ENCODE peak calls at places on chromosomes 4 and X, in nine cellular contexts. One of them, this sample, is unnamed. For H3K4me1, the result is how much of the 10 kb centered on the place peaks cover.

GRCh38 chr4:5824635-5825034 is 68.3 kb downstream of the CRMP1 start:
- DNase-seq in tibial nerve: no peak
- DNase-seq in ovary: no peak
- DNase-seq in upper lobe of left lung: no peak
- DNase-seq in heart left ventricle: no peak
- DNase-seq in K562: peak
- DNase-seq in uterus: no peak
- DNase-seq in H1: no peak
- DNase-seq in suprapubic skin: no peak
- DNase-seq in this sample: no peak

GRCh38 chrX:20693071-20693470 is 426.4 kb upstream of the RPS6KA3 start:
- DNase-seq in heart left ventricle: no peak
- DNase-seq in K562: no peak
- DNase-seq in tibial nerve: no peak
- DNase-seq in upper lobe of left lung: no peak
- DNase-seq in H1: no peak
- DNase-seq in ovary: no peak
- DNase-seq in suprapubic skin: no peak
- DNase-seq in uterus: no peak
- DNase-seq in this sample: no peak

GRCh38 chrX:10189317-10190268 is 32.8 kb downstream of the CLCN4 start:
- DNase-seq in heart left ventricle: peak
- DNase-seq in tibial nerve: peak
- DNase-seq in upper lobe of left lung: peak
- DNase-seq in uterus: peak
- DNase-seq in H1: no peak
- DNase-seq in suprapubic skin: no peak
- DNase-seq in K562: peak
- DNase-seq in ovary: peak
- DNase-seq in this sample: no peak

GRCh38 chr4:26028793-26029511 is 114.9 kb downstream of the SMIM20 start:
- DNase-seq in upper lobe of left lung: peak
- DNase-seq in K562: peak
- DNase-seq in heart left ventricle: peak
- DNase-seq in tibial nerve: peak
- DNase-seq in ovary: peak
- DNase-seq in suprapubic skin: peak
- DNase-seq in H1: peak
- DNase-seq in uterus: peak
- DNase-seq in this sample: no peak

GRCh38 chr4:53313510-53313909 is 52.4 kb downstream of the SCFD2 start:
- DNase-seq in heart left ventricle: no peak
- DNase-seq in suprapubic skin: no peak
- DNase-seq in uterus: no peak
- DNase-seq in tibial nerve: no peak
- DNase-seq in upper lobe of left lung: no peak
- DNase-seq in ovary: no peak
- DNase-seq in H1: no peak
- DNase-seq in K562: peak
- DNase-seq in this sample: no peak

GRCh38 chr4:56937262-56937661 is 29.6 kb downstream of the REST start:
- DNase-seq in K562: no peak
- DNase-seq in ovary: no peak
- DNase-seq in uterus: no peak
- DNase-seq in H1: no peak
- DNase-seq in tibial nerve: no peak
- DNase-seq in suprapubic skin: no peak
- DNase-seq in upper lobe of left lung: no peak
- DNase-seq in heart left ventricle: no peak
- DNase-seq in this sample: no peak

GRCh38 chr4:66574145-66574978 is 904.1 kb upstream of the EPHA5 start:
- DNase-seq in H1: no peak
- DNase-seq in upper lobe of left lung: no peak
- DNase-seq in uterus: no peak
- DNase-seq in heart left ventricle: no peak
- DNase-seq in ovary: no peak
- DNase-seq in tibial nerve: no peak
- DNase-seq in K562: no peak
- DNase-seq in suprapubic skin: no peak
- DNase-seq in this sample: no peak

GRCh38 chr4:70737006-70737405 is 15.2 kb downstream of the RUFY3 start:
- DNase-seq in suprapubic skin: no peak
- DNase-seq in heart left ventricle: no peak
- DNase-seq in tibial nerve: no peak
- DNase-seq in K562: no peak
- DNase-seq in uterus: no peak
- DNase-seq in ovary: no peak
- DNase-seq in H1: no peak
- DNase-seq in upper lobe of left lung: no peak
- DNase-seq in this sample: no peak

GRCh38 chrX:11267311-11267910 is 25.8 kb upstream of the AMELX start:
- DNase-seq in ovary: no peak
- DNase-seq in uterus: no peak
- DNase-seq in K562: no peak
- DNase-seq in H1: no peak
- DNase-seq in heart left ventricle: no peak
- DNase-seq in tibial nerve: no peak
- DNase-seq in upper lobe of left lung: no peak
- DNase-seq in suprapubic skin: no peak
- DNase-seq in this sample: no peak

GRCh38 chr4:114200026-114200425 is 220.6 kb upstream of the ARSJ start:
- DNase-seq in K562: no peak
- DNase-seq in H1: no peak
- DNase-seq in ovary: no peak
- DNase-seq in uterus: no peak
- DNase-seq in tibial nerve: no peak
- DNase-seq in heart left ventricle: no peak
- DNase-seq in suprapubic skin: no peak
- DNase-seq in upper lobe of left lung: no peak
- DNase-seq in this sample: no peak

GRCh38 chrX:26918633-26919032 is 544.5 kb downstream of the PPP4R3C start:
- DNase-seq in H1: no peak
- DNase-seq in ovary: no peak
- DNase-seq in upper lobe of left lung: no peak
- DNase-seq in tibial nerve: no peak
- DNase-seq in suprapubic skin: no peak
- DNase-seq in K562: no peak
- DNase-seq in uterus: no peak
- DNase-seq in heart left ventricle: no peak
- DNase-seq in this sample: no peak

GRCh38 chr4:42401171-42401570 is 3.9 kb downstream of the SHISA3 start:
- DNase-seq in K562: no peak
- DNase-seq in ovary: no peak
- DNase-seq in upper lobe of left lung: no peak
- DNase-seq in tibial nerve: no peak
- DNase-seq in heart left ventricle: no peak
- DNase-seq in suprapubic skin: no peak
- DNase-seq in uterus: no peak
- DNase-seq in H1: no peak
- DNase-seq in this sample: no peak

GRCh38 chrX:63503541-63503940 is 152.4 kb upstream of the SPIN4 start:
- DNase-seq in suprapubic skin: no peak
- DNase-seq in tibial nerve: no peak
- DNase-seq in upper lobe of left lung: no peak
- DNase-seq in H1: no peak
- DNase-seq in ovary: no peak
- DNase-seq in heart left ventricle: no peak
- DNase-seq in K562: no peak
- DNase-seq in uterus: no peak
- DNase-seq in this sample: no peak

GRCh38 chr4:38058186-38058585 is 98.0 kb downstream of the PTTG2 start:
- DNase-seq in uterus: no peak
- DNase-seq in suprapubic skin: no peak
- DNase-seq in heart left ventricle: no peak
- DNase-seq in tibial nerve: no peak
- DNase-seq in ovary: no peak
- DNase-seq in upper lobe of left lung: no peak
- DNase-seq in H1: no peak
- DNase-seq in K562: no peak
- DNase-seq in this sample: no peak

GRCh38 chr4:32991663-32992062 is 2271.5 kb downstream of the PCDH7 start:
- DNase-seq in ovary: no peak
- DNase-seq in suprapubic skin: no peak
- DNase-seq in tibial nerve: no peak
- DNase-seq in K562: no peak
- DNase-seq in upper lobe of left lung: no peak
- DNase-seq in heart left ventricle: no peak
- DNase-seq in uterus: no peak
- DNase-seq in H1: no peak
- DNase-seq in this sample: no peak

GRCh38 chr4:38387819-38388218 is 276.2 kb upstream of the KLF3 start:
- DNase-seq in K562: no peak
- DNase-seq in tibial nerve: no peak
- DNase-seq in ovary: no peak
- DNase-seq in H1: no peak
- DNase-seq in uterus: no peak
- DNase-seq in suprapubic skin: no peak
- DNase-seq in heart left ventricle: no peak
- DNase-seq in upper lobe of left lung: no peak
- DNase-seq in this sample: no peak

GRCh38 chr4:110005461-110006056 is 92.9 kb downstream of the EGF start:
- DNase-seq in upper lobe of left lung: no peak
- DNase-seq in tibial nerve: no peak
- DNase-seq in suprapubic skin: no peak
- DNase-seq in K562: peak
- DNase-seq in ovary: no peak
- DNase-seq in heart left ventricle: no peak
- DNase-seq in uterus: no peak
- DNase-seq in H1: no peak
- DNase-seq in this sample: no peak

GRCh38 chrX:133590703-133591505 is 175.6 kb upstream of the GPC4 start:
- DNase-seq in K562: no peak
- DNase-seq in suprapubic skin: no peak
- DNase-seq in tibial nerve: no peak
- DNase-seq in H1: no peak
- DNase-seq in uterus: no peak
- DNase-seq in heart left ventricle: no peak
- DNase-seq in upper lobe of left lung: no peak
- DNase-seq in ovary: no peak
- DNase-seq in this sample: no peak

GRCh38 chrX:103480526-103480925 is 38.8 kb downstream of the RAB40A start:
- DNase-seq in ovary: no peak
- DNase-seq in tibial nerve: no peak
- DNase-seq in upper lobe of left lung: no peak
- DNase-seq in suprapubic skin: no peak
- DNase-seq in K562: no peak
- DNase-seq in H1: no peak
- DNase-seq in heart left ventricle: no peak
- DNase-seq in uterus: no peak
- DNase-seq in this sample: no peak

GRCh38 chr4:75494563-75494962 is 19.6 kb downstream of the RCHY1 start:
- DNase-seq in upper lobe of left lung: no peak
- DNase-seq in tibial nerve: no peak
- DNase-seq in heart left ventricle: no peak
- DNase-seq in uterus: no peak
- DNase-seq in H1: no peak
- DNase-seq in ovary: no peak
- DNase-seq in K562: no peak
- DNase-seq in suprapubic skin: no peak
- DNase-seq in this sample: no peak

GRCh38 chrX:43349363-43349762 is 306.7 kb upstream of the MAOA start:
- DNase-seq in heart left ventricle: peak
- DNase-seq in K562: peak
- DNase-seq in upper lobe of left lung: peak
- DNase-seq in H1: no peak
- DNase-seq in ovary: no peak
- DNase-seq in suprapubic skin: no peak
- DNase-seq in tibial nerve: no peak
- DNase-seq in uterus: no peak
- DNase-seq in this sample: no peak
- TF ChIP-seq CTCF in heart left ventricle: peak
- TF ChIP-seq CTCF in K562: peak
- TF ChIP-seq CTCF in upper lobe of left lung: peak
- TF ChIP-seq CTCF in H1: peak
- TF ChIP-seq CTCF in ovary: no peak
- TF ChIP-seq CTCF in suprapubic skin: no peak
- TF ChIP-seq CTCF in tibial nerve: no peak
- TF ChIP-seq CTCF in uterus: no peak
- TF ChIP-seq CTCF in this sample: peak

GRCh38 chr4:183987987-183988392 is 82.9 kb downstream of the STOX2 start:
- DNase-seq in uterus: peak
- DNase-seq in K562: peak
- DNase-seq in ovary: peak
- DNase-seq in upper lobe of left lung: peak
- DNase-seq in heart left ventricle: peak
- DNase-seq in H1: no peak
- DNase-seq in tibial nerve: peak
- DNase-seq in suprapubic skin: no peak
- DNase-seq in this sample: no peak
- TF ChIP-seq POLR2A in uterus: peak
- TF ChIP-seq POLR2A in K562: no peak
- TF ChIP-seq POLR2A in ovary: no peak
- TF ChIP-seq POLR2A in upper lobe of left lung: peak
- TF ChIP-seq POLR2A in heart left ventricle: peak
- TF ChIP-seq POLR2A in H1: no peak
- TF ChIP-seq POLR2A in tibial nerve: no peak
- TF ChIP-seq POLR2A in suprapubic skin: no peak
- TF ChIP-seq POLR2A in this sample: no peak

DNA sequence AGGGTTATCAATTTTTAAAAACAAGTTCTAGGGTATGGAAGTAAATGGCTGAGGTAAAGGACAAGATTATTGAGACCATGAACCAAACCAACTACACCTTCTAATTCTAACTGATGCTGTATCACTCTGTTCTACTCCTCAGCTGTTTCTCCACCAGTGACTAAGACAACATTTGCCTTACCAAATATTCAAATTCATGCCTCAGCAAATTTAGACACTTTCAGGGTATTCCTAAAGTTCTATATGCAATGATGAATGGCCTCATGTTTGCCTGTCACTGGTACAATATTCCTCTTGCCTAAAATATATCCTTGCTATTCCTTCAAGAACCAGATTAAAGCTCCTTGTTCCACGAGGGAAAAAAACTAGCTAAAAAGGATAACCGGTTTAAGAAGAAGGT is 5.0 kb downstream of the RPL9 start:
- DNase-seq in upper lobe of left lung: no peak
- DNase-seq in suprapubic skin: no peak
- DNase-seq in heart left ventricle: no peak
- DNase-seq in K562: no peak
- DNase-seq in H1: no peak
- DNase-seq in tibial nerve: no peak
- DNase-seq in ovary: no peak
- DNase-seq in uterus: no peak
- DNase-seq in this sample: no peak
- H3K4me1 ChIP-seq in upper lobe of left lung: under half
- H3K4me1 ChIP-seq in suprapubic skin: under half
- H3K4me1 ChIP-seq in heart left ventricle: under half
- H3K4me1 ChIP-seq in K562: under half
- H3K4me1 ChIP-seq in H1: under half
- H3K4me1 ChIP-seq in tibial nerve: under half
- H3K4me1 ChIP-seq in ovary: under half
- H3K4me1 ChIP-seq in uterus: under half
- H3K4me1 ChIP-seq in this sample: under half

GRCh38 chrX:40244980-40245379 is 147.2 kb upstream of the BCOR start:
- DNase-seq in K562: no peak
- DNase-seq in uterus: no peak
- DNase-seq in heart left ventricle: no peak
- DNase-seq in upper lobe of left lung: no peak
- DNase-seq in H1: no peak
- DNase-seq in ovary: no peak
- DNase-seq in suprapubic skin: no peak
- DNase-seq in tibial nerve: no peak
- DNase-seq in this sample: no peak
- TF ChIP-seq CTCF in K562: no peak
- TF ChIP-seq CTCF in uterus: no peak
- TF ChIP-seq CTCF in heart left ventricle: no peak
- TF ChIP-seq CTCF in upper lobe of left lung: no peak
- TF ChIP-seq CTCF in H1: peak
- TF ChIP-seq CTCF in ovary: no peak
- TF ChIP-seq CTCF in suprapubic skin: no peak
- TF ChIP-seq CTCF in tibial nerve: no peak
- TF ChIP-seq CTCF in this sample: no peak

GRCh38 chr4:8435656-8436121 is 4.8 kb downstream of the ACOX3 start:
- DNase-seq in suprapubic skin: no peak
- DNase-seq in heart left ventricle: no peak
- DNase-seq in ovary: no peak
- DNase-seq in uterus: no peak
- DNase-seq in tibial nerve: no peak
- DNase-seq in K562: no peak
- DNase-seq in H1: no peak
- DNase-seq in upper lobe of left lung: peak
- DNase-seq in this sample: no peak
- TF ChIP-seq POLR2A in suprapubic skin: no peak
- TF ChIP-seq POLR2A in heart left ventricle: no peak
- TF ChIP-seq POLR2A in ovary: no peak
- TF ChIP-seq POLR2A in uterus: no peak
- TF ChIP-seq POLR2A in tibial nerve: no peak
- TF ChIP-seq POLR2A in K562: no peak
- TF ChIP-seq POLR2A in H1: no peak
- TF ChIP-seq POLR2A in upper lobe of left lung: no peak
- TF ChIP-seq POLR2A in this sample: no peak

This sample was measured in esophagus squamous epithelium.